ENCODE peak calls at places on chromosomes 4 and X, in seven cellular contexts. V is left ventricle myocardium inferior, E is HepG2, D is mucosa of descending colon, X is fibroblast of pulmonary artery, Y is AG04449, B is pancreas. S is an unnamed sample.

GRCh38 chrX:2705036-2705435 is 13.9 kb downstream of the CD99 start:
- DNase-seq in V (peak), E (no peak), D (peak), X (peak), Y (no peak), B (no peak), S (no peak)

GRCh38 chr4:186760576-186760975 is 36.9 kb upstream of the FAT1 start:
- DNase-seq in V (no peak), E (no peak), D (no peak), X (peak), Y (peak), B (no peak), S (no peak)

GRCh38 chrX:56792270-56793111 is 63.4 kb downstream of the NBDY start:
- DNase-seq in V (no peak), E (no peak), D (no peak), X (no peak), Y (no peak), B (no peak), S (no peak)

GRCh38 chr4:57098415-57098814 is 11.8 kb downstream of the IGFBP7 start:
- DNase-seq in V (no peak), E (no peak), D (no peak), X (no peak), Y (no peak), B (no peak), S (no peak)

GRCh38 chr4:124334119-124334518 is 378.4 kb downstream of the ANKRD50 start:
- DNase-seq in V (no peak), E (peak), D (peak), X (peak), Y (peak), B (no peak), S (peak)

GRCh38 chrX:151082077-151082948 is 94.1 kb upstream of the GPR50 start:
- DNase-seq in V (peak), E (peak), D (peak), X (peak), Y (no peak), B (peak), S (peak)

GRCh38 chr4:37662861-37663390 is 23.2 kb downstream of the RELL1 start:
- DNase-seq in V (peak), E (peak), D (no peak), X (no peak), Y (no peak), B (no peak), S (no peak)

GRCh38 chr4:88967883-88968316 is 89.1 kb downstream of the FAM13A start:
- DNase-seq in V (no peak), E (no peak), D (no peak), X (no peak), Y (no peak), B (no peak), S (no peak)

GRCh38 chrX:42821803-42822443 is 44.0 kb upstream of the PPP1R2C start:
- DNase-seq in V (peak), E (no peak), D (no peak), X (no peak), Y (no peak), B (no peak), S (no peak)

GRCh38 chr4:3041192-3042142 is 32.9 kb downstream of the HTT-AS start:
- DNase-seq in V (peak), E (peak), D (peak), X (no peak), Y (no peak), B (no peak), S (peak)

GRCh38 chr4:150708004-150708403 is 126.1 kb downstream of the MAB21L2 start:
- DNase-seq in V (no peak), E (no peak), D (no peak), X (no peak), Y (no peak), B (no peak), S (no peak)

GRCh38 chr4:163613375-163613774 is 118.9 kb downstream of the TMA16 start:
- DNase-seq in V (no peak), E (no peak), D (no peak), X (no peak), Y (no peak), B (no peak), S (no peak)

GRCh38 chrX:40095588-40096394 is 2.0 kb downstream of the BCOR start:
- DNase-seq in V (peak), E (no peak), D (no peak), X (no peak), Y (no peak), B (no peak), S (no peak)

GRCh38 chr4:115844180-115844579 is 730.8 kb upstream of the NDST4 start:
- DNase-seq in V (no peak), E (peak), D (no peak), X (no peak), Y (no peak), B (no peak), S (no peak)

GRCh38 chr4:122668241-122668640 is 47.4 kb upstream of the IL21 start:
- DNase-seq in V (no peak), E (no peak), D (no peak), X (no peak), Y (peak), B (no peak), S (peak)

GRCh38 chr4:5429747-5430146 is 278.6 kb downstream of the EVC2 start:
- DNase-seq in V (no peak), E (no peak), D (no peak), X (no peak), Y (no peak), B (no peak), S (no peak)

GRCh38 chr4:6509587-6509986 is 37.2 kb upstream of the PPP2R2C start:
- DNase-seq in V (no peak), E (no peak), D (no peak), X (no peak), Y (no peak), B (no peak), S (no peak)

GRCh38 chr4:28686618-28687017 is 1826.0 kb downstream of the STIM2 start:
- DNase-seq in V (peak), E (peak), D (peak), X (peak), Y (no peak), B (peak), S (no peak)

GRCh38 chrX:1357993-1358392 is 21.4 kb downstream of the IL3RA start:
- DNase-seq in V (no peak), E (no peak), D (no peak), X (no peak), Y (no peak), B (no peak), S (no peak)

GRCh38 chr4:152640058-152640921 is 39.5 kb downstream of the TMEM154 start:
- DNase-seq in V (no peak), E (no peak), D (no peak), X (peak), Y (no peak), B (peak), S (no peak)

GRCh38 chr4:152643153-152644035 is 36.4 kb downstream of the TMEM154 start:
- DNase-seq in V (peak), E (no peak), D (peak), X (peak), Y (no peak), B (no peak), S (no peak)

GRCh38 chr4:152644130-152644529 is 35.7 kb downstream of the TMEM154 start:
- DNase-seq in V (no peak), E (no peak), D (no peak), X (no peak), Y (no peak), B (no peak), S (no peak)
- H3K4me3 ChIP-seq in V (no peak), E (no peak), D (no peak), X (no peak), Y (no peak), B (no peak), S (no peak)

GRCh38 chr4:73615613-73616012 is 4.6 kb downstream of the RASSF6 start:
- DNase-seq in V (no peak), E (peak), D (no peak), X (no peak), Y (no peak), B (no peak), S (no peak)

GRCh38 chr4:73612032-73612431 is 8.2 kb downstream of the RASSF6 start:
- DNase-seq in V (no peak), E (no peak), D (no peak), X (no peak), Y (no peak), B (no peak), S (no peak)

GRCh38 chr4:73614468-73614867 is 5.8 kb downstream of the RASSF6 start:
- DNase-seq in V (no peak), E (no peak), D (no peak), X (no peak), Y (no peak), B (no peak), S (no peak)

GRCh38 chr4:73609688-73610087 is 10.5 kb downstream of the RASSF6 start:
- DNase-seq in V (no peak), E (peak), D (no peak), X (peak), Y (no peak), B (no peak), S (no peak)

GRCh38 chr4:73613130-73613529 is 7.1 kb downstream of the RASSF6 start:
- DNase-seq in V (no peak), E (no peak), D (peak), X (no peak), Y (no peak), B (no peak), S (no peak)
- TF ChIP-seq CTCF in V (no peak), E (no peak), D (no peak), X (no peak), Y (no peak), B (no peak), S (no peak)

DNA sequence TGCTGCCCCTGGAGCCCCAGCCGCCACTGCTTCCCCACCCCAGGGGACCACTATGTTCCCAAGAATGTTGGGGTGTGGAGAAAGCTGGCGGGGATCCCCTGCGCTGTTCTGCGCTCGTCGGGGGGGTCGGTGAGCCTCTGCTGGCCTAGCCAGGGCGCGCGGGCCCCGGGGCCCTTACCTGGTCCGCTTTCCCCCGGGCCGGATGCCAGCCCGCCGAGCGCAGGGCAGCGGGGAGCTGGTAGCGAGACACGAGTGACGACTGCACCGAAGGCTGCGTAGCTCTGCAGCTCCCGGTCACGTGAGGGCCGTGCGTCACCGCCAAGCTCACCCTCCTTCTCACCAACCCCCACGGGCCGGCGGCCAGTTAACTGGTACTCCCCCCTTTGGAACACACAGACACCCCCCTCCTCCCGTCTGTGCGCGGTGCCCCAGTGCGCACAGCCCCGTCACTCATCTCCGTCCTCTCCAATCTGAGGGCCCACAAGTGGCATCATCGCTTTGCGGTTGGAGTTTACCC is at the start of gene BEX1:
- DNase-seq in V (no peak), E (peak), D (no peak), X (peak), Y (peak), B (peak), S (no peak)
- H3K4me3 ChIP-seq in V (peak), E (peak), D (no peak), X (peak), Y (peak), B (peak), S (peak)

GRCh38 chrX:146224442-146224841 is 406.8 kb downstream of the SLITRK2 start:
- DNase-seq in V (no peak), E (no peak), D (no peak), X (no peak), Y (no peak), B (no peak), S (no peak)
- TF ChIP-seq CTCF in V (no peak), E (no peak), D (no peak), X (no peak), Y (no peak), B (peak), S (no peak)

DNA sequence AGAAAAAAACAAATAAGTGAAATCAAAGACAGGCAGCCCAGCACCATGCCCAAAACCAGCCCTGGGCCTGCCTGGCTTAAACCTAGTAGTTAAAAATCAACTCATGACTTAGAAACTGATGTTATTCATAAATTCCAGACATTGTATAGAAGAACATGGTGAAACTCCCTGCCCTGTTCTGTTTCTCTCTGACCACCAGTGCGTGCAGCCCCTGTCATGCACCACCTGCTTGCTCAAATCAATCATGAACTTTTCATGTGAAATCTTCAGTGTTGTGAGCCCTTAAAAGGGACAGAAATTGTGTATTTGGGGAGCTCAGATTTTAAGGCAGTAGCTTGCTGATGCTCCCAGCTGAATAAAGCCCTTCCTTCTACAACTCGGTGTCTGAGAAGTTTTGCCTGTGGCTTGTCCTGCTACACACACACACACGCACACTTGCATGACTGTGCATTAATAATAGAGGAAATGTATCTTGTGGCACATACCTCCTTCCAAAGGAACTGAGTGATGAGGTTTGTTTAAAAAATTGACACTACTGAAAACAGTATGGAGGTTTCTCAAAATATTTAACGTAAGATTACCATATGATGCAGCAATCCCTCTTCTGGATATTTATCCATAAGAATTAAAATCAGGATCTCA is 39.2 kb upstream of the UGT2B7 start:
- DNase-seq in V (no peak), E (no peak), D (no peak), X (no peak), Y (no peak), B (no peak), S (no peak)
- H3K4me3 ChIP-seq in V (no peak), E (peak), D (no peak), X (no peak), Y (no peak), B (peak), S (no peak)

GRCh38 chrX:13646154-13646549 is 6.8 kb upstream of the TCEANC start:
- DNase-seq in V (peak), E (peak), D (peak), X (peak), Y (no peak), B (peak), S (peak)
- TF ChIP-seq CTCF in V (peak), E (peak), D (no peak), X (peak), Y (peak), B (peak), S (peak)

GRCh38 chrX:137567474-137568232 is 1.7 kb downstream of the ZIC3 start:
- DNase-seq in V (no peak), E (no peak), D (no peak), X (no peak), Y (no peak), B (no peak), S (no peak)
- H3K4me3 ChIP-seq in V (peak), E (no peak), D (no peak), X (no peak), Y (no peak), B (no peak), S (no peak)